ENCODE peak calls at places on chromosome 13, in six cellular contexts. O is left ventricle myocardium inferior, R is fibroblast of lung, Q is tibial nerve, M is stomach, U is cardiac muscle cell. P is an unnamed sample.

GRCh38 chr13:108069521-108070210 is 145.7 kb downstream of the LIG4 start:
- DNase-seq in O (no peak), R (no peak), Q (no peak), M (no peak), U (no peak), P (no peak)

GRCh38 chr13:27375686-27376326 is 48.6 kb upstream of the GTF3A start:
- DNase-seq in O (peak; percentile 46), R (peak; percentile 52), Q (peak; percentile 67), M (peak; percentile 70), U (peak; percentile 82), P (no peak)

GRCh38 chr13:24854311-24854710 is 90.3 kb downstream of the RNF17 start:
- DNase-seq in O (no peak), R (no peak), Q (no peak), M (no peak), U (peak; percentile 18), P (no peak)

GRCh38 chr13:40408602-40409001 is 257.8 kb downstream of the FOXO1 start:
- DNase-seq in O (no peak), R (peak; percentile 67), Q (no peak), M (no peak), U (no peak), P (no peak)

GRCh38 chr13:80977168-80977567 is 636.2 kb upstream of the SPRY2 start:
- DNase-seq in O (no peak), R (no peak), Q (no peak), M (no peak), U (no peak), P (no peak)

GRCh38 chr13:39803851-39804250 is 148.4 kb downstream of the COG6 start:
- DNase-seq in O (no peak), R (no peak), Q (no peak), M (no peak), U (no peak), P (no peak)

GRCh38 chr13:40272776-40273139 is 393.7 kb downstream of the FOXO1 start:
- DNase-seq in O (no peak), R (peak; percentile 90), Q (no peak), M (no peak), U (peak; percentile 33), P (no peak)

GRCh38 chr13:28161370-28161769 is 23.0 kb downstream of the PAN3 start:
- DNase-seq in O (no peak), R (peak; percentile 71), Q (no peak), M (no peak), U (peak; percentile 26), P (no peak)

GRCh38 chr13:105804561-105805190 is 730.8 kb downstream of the EFNB2 start:
- DNase-seq in O (no peak), R (peak; percentile 82), Q (no peak), M (no peak), U (peak; percentile 61), P (no peak)

GRCh38 chr13:113002206-113002821 is 33.3 kb downstream of the MCF2L start:
- DNase-seq in O (no peak), R (no peak), Q (no peak), M (no peak), U (no peak), P (no peak)
- H3K4me1 ChIP-seq in O (peaks cover 73% of the 10 kb centered on the region), R (no peaks in the 10 kb centered on the region), Q (no peaks in the 10 kb centered on the region), M (peaks cover 36% of the 10 kb centered on the region), U (peaks cover 24% of the 10 kb centered on the region), P (peaks cover 5% of the 10 kb centered on the region)

GRCh38 chr13:98984983-98985382 is 7.1 kb upstream of the DOCK9 start:
- DNase-seq in O (no peak), R (no peak), Q (no peak), M (no peak), U (no peak), P (no peak)

GRCh38 chr13:98985591-98985990 is 7.7 kb upstream of the DOCK9 start:
- DNase-seq in O (no peak), R (no peak), Q (no peak), M (no peak), U (no peak), P (no peak)

GRCh38 chr13:98983182-98983581 is 5.3 kb upstream of the DOCK9 start:
- DNase-seq in O (no peak), R (no peak), Q (no peak), M (no peak), U (no peak), P (no peak)

GRCh38 chr13:98986226-98986846 is 8.5 kb upstream of the DOCK9 start:
- DNase-seq in O (no peak), R (no peak), Q (no peak), M (no peak), U (no peak), P (no peak)

DNA sequence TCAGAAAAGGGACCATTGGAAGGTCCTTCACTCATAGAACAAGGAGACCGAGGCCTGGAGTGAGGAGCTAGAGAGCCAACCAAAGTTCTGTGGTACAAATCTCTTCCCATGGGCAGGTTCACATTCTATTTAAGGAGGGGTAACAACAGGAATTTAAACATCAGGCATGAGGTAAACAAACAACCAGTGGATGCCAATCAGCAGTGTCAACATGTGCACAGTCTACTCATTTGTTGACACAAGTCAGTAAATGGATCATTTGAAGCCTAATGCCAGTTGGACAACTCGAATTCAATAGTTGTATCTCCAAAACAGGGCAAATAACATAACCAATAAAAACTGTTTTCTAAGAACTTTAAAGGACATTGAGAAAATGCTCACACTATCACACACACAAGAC is 6.3 kb upstream of the DOCK9 start:
- DNase-seq in O (no peak), R (no peak), Q (no peak), M (no peak), U (no peak), P (no peak)
- H3K27me3 ChIP-seq in O (no peaks in the 10 kb centered on the region), R (no peaks in the 10 kb centered on the region), Q (no peaks in the 10 kb centered on the region), M (no peaks in the 10 kb centered on the region), U (no peaks in the 10 kb centered on the region), P (no peaks in the 10 kb centered on the region)

GRCh38 chr13:51999525-51999924 is 11.7 kb downstream of the ATP7B start:
- DNase-seq in O (peak; percentile 72), R (peak; percentile 43), Q (no peak), M (peak; percentile 85), U (peak; percentile 16), P (no peak)
- H3K4me3 ChIP-seq in O (peak overlapping the region; percentile 36), R (no peak overlapping the region), Q (no peak overlapping the region), M (no peak overlapping the region), U (no peak overlapping the region), P (no peak overlapping the region)

GRCh38 chr13:112720251-112720650 is 30.4 kb downstream of the ATP11A start:
- DNase-seq in O (no peak), R (no peak), Q (no peak), M (no peak), U (no peak), P (no peak)
- H3K4me1 ChIP-seq in O (peaks cover 53% of the 10 kb centered on the region), R (no peaks in the 10 kb centered on the region), Q (peaks cover 2% of the 10 kb centered on the region), M (peaks cover 13% of the 10 kb centered on the region), U (peaks cover 42% of the 10 kb centered on the region), P (peaks cover 7% of the 10 kb centered on the region)

DNA sequence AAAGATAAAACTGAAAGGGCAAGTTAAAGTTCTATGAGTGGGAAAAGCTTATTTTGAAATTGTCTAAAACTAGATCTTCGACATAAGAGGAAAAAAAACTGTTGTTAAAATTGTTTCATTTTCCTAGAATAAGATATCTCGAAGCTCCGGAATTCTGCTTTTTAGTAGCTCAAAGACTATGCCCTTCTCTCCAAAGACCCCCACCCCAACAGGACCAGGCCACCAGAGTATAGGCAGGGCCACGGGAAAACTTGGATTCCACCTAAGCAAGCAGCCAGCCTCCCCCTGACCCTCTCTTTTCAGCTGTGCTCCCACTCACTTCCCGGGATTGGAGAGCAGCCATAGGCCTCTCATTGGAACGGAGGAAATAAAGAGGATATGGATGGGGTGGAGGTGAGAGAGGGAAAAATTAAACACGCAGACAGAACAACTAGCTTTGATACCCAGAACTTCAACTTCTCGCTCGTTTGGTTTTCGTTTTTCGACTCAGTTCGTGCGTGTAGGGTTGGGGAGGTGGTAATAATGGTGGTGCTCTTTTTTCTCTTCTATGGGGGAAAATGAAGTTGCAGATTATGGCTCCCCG is 2.9 kb downstream of the POU4F1 start:
- DNase-seq in O (no peak), R (no peak), Q (no peak), M (no peak), U (no peak), P (no peak)
- H3K27me3 ChIP-seq in O (peaks cover 97% of the 10 kb centered on the region), R (peaks cover 89% of the 10 kb centered on the region), Q (peaks cover 22% of the 10 kb centered on the region), M (peaks cover 95% of the 10 kb centered on the region), U (peaks cover 99% of the 10 kb centered on the region), P (peaks cover 81% of the 10 kb centered on the region)

DNA sequence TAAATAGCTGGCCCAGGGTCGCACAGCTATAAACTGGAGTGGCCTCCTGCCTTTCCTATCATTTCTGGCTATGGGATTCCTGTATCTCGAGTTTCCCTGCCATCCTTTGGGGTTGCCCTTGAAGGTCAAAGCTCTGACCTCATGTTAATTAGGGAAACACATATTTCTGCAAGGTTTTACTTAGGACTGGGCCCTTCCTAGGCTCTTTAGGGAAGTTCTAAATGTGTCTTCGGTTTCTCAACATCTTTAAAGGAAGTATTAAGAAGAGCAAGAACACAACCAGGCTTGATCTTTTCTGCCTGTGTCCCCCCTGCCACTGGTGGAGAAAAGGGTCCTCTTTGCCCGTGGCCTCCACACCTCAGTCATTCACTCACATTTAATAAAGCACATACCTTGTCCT is 10.8 kb downstream of the LCP1 start:
- DNase-seq in O (no peak), R (no peak), Q (no peak), M (no peak), U (no peak), P (no peak)
- H3K4me3 ChIP-seq in O (no peak overlapping the region), R (no peak overlapping the region), Q (no peak overlapping the region), M (no peak overlapping the region), U (no peak overlapping the region), P (no peak overlapping the region)

GRCh38 chr13:29596064-29596418 is 553 bp upstream of the SLC7A1 start:
- DNase-seq in O (no peak), R (no peak), Q (no peak), M (no peak), U (no peak), P (no peak)

GRCh38 chr13:29594710-29595379 is 643 bp downstream of the SLC7A1 start:
- DNase-seq in O (peak; percentile 52), R (peak; percentile 64), Q (peak; percentile 54), M (peak; percentile 61), U (peak; percentile 73), P (no peak)

GRCh38 chr13:29594310-29594709 is 1.2 kb downstream of the SLC7A1 start:
- DNase-seq in O (no peak), R (peak; percentile 91), Q (peak; percentile 38), M (peak; percentile 53), U (peak; percentile 54), P (no peak)

GRCh38 chr13:29595380-29596063 is at the start of gene SLC7A1:
- DNase-seq in O (peak; percentile 73), R (peak; percentile 85), Q (peak; percentile 30), M (peak; percentile 85), U (peak; percentile 84), P (peak; percentile 60)

GRCh38 chr13:29593605-29594297 is 1.7 kb downstream of the SLC7A1 start:
- DNase-seq in O (no peak), R (no peak), Q (no peak), M (no peak), U (no peak), P (no peak)
- H3K4me1 ChIP-seq in O (peaks cover 34% of the 10 kb centered on the region), R (peaks cover 14% of the 10 kb centered on the region), Q (peaks cover 8% of the 10 kb centered on the region), M (peaks cover 22% of the 10 kb centered on the region), U (no peaks in the 10 kb centered on the region), P (peaks cover 1% of the 10 kb centered on the region)

P was measured in iPS DF 6.9.